ENCODE peak calls at places on chromosomes 16 and 17, in six cellular contexts. H is thoracic aorta; G is ACHN; K is stimulated activated CD4-positive, alpha-beta T cell treated with anti-CD3 and anti-CD28 coated beads, Interleukin-1b, Interleukin-23, amount 100 ng/mL, for 1 hour; T is NCI-H774; L is fibroblast of pulmonary artery. A is an unnamed sample.

GRCh38 chr17:8137645-8138342 is 13.9 kb upstream of the HES7 start:
- DNase-seq in H (no peak), L (no peak), T (no peak), G (peak; percentile 15), K (no peak), A (no peak)

GRCh38 chr17:75707096-75707720 is 14.1 kb upstream of the ITGB4 start:
- DNase-seq in L (peak; percentile 58), K (no peak), H (no peak), T (no peak), G (peak; percentile 81), A (peak; percentile 71)

GRCh38 chr16:69479806-69480205 is 55.4 kb downstream of the CYB5B start:
- DNase-seq in H (no peak), T (no peak), K (no peak), L (no peak), G (no peak), A (no peak)

GRCh38 chr17:4555863-4556646 is 871 bp upstream of the MYBBP1A start:
- DNase-seq in T (no peak), H (no peak), K (no peak), L (no peak), G (no peak), A (no peak)

GRCh38 chr17:78375401-78376079 is 2.9 kb upstream of the PGS1 start:
- DNase-seq in H (no peak), L (peak; percentile 97), T (no peak), G (peak; percentile 95), K (no peak), A (peak; percentile 96)

GRCh38 chr16:48165961-48166578 is 10.3 kb upstream of the ABCC12 start:
- DNase-seq in K (no peak), H (no peak), G (no peak), L (no peak), T (no peak), A (peak; percentile 5)

GRCh38 chr17:11922634-11923033 is 74.6 kb downstream of the ZNF18 start:
- DNase-seq in T (no peak), H (no peak), K (no peak), G (no peak), L (no peak), A (no peak)

GRCh38 chr17:44155488-44155887 is 13.8 kb downstream of the HROB start:
- DNase-seq in K (no peak), L (no peak), H (no peak), T (no peak), G (no peak), A (no peak)

GRCh38 chr16:57693539-57693938 is 1.1 kb upstream of the DRC7 start:
- DNase-seq in H (no peak), K (no peak), L (no peak), T (no peak), G (no peak), A (no peak)

GRCh38 chr17:72008236-72008874 is 112.5 kb upstream of the SOX9 start:
- DNase-seq in H (no peak), G (no peak), T (no peak), L (peak; percentile 11), K (no peak), A (peak; percentile 36)

GRCh38 chr16:964696-965395 is 5.9 kb downstream of the LMF1 start:
- DNase-seq in G (no peak), H (no peak), K (peak; percentile 65), T (no peak), L (no peak), A (no peak)

GRCh38 chr17:61414141-61414935 is 14.7 kb downstream of the TBX2 start:
- DNase-seq in G (no peak), T (no peak), L (no peak), H (no peak), K (no peak), A (no peak)

GRCh38 chr16:89557230-89557935 is 3.1 kb upstream of the RPL13 start:
- DNase-seq in T (no peak), G (peak; percentile 82), H (peak; percentile 43), K (peak; percentile 63), L (peak; percentile 80), A (peak; percentile 77)

GRCh38 chr17:18187226-18187625 is 3.6 kb downstream of the ALKBH5 start:
- DNase-seq in T (no peak), H (no peak), L (peak; percentile 14), K (no peak), G (no peak), A (no peak)

GRCh38 chr17:83053021-83053778 is 26.2 kb upstream of the METRNL start:
- DNase-seq in L (no peak), T (no peak), G (no peak), K (no peak), H (no peak), A (no peak)

GRCh38 chr17:80750263-80750662 is 205.6 kb downstream of the RPTOR start:
- DNase-seq in T (no peak), H (no peak), K (no peak), G (no peak), L (no peak), A (no peak)

GRCh38 chr16:75053791-75054555 is 55.1 kb downstream of the ZNRF1 start:
- DNase-seq in G (no peak), T (no peak), L (no peak), K (no peak), H (no peak), A (no peak)

GRCh38 chr16:17258848-17259713 is 211.7 kb downstream of the XYLT1 start:
- DNase-seq in L (no peak), H (no peak), T (no peak), K (no peak), G (no peak), A (no peak)

GRCh38 chr16:3259097-3259496 is 2.7 kb upstream of the MEFV start:
- DNase-seq in H (no peak), K (no peak), G (no peak), T (no peak), L (peak; percentile 30), A (no peak)

GRCh38 chr16:70658921-70659320 is 12.6 kb downstream of the IL34 start:
- DNase-seq in L (no peak), K (no peak), H (no peak), G (no peak), T (no peak), A (no peak)

GRCh38 chr17:47305302-47305923 is 18.3 kb upstream of the EFCAB13 start:
- DNase-seq in T (no peak), H (no peak), L (peak; percentile 96), G (peak; percentile 96), K (no peak), A (peak; percentile 92)

GRCh38 chr17:7650509-7651096 is at the start of gene ATP1B2:
- DNase-seq in K (peak; percentile 29), G (peak; percentile 57), L (peak; percentile 31), T (peak; percentile 9), H (no peak), A (no peak)

GRCh38 chr17:39527220-39527813 is 66.0 kb downstream of the CDK12 start:
- DNase-seq in K (no peak), L (peak; percentile 27), H (no peak), T (no peak), G (peak; percentile 43), A (no peak)